ENCODE peak calls at places on chromosomes 1 and 21, in six cellular contexts. One of them, this sample, is unnamed. For H3K27me3, the result is how much of the 10 kb centered on the place peaks cover.

GRCh38 chr1:15974855-15975254 is 1.0 kb downstream of the ZBTB17 start:
- DNase-seq in thyroid gland: no peak
- DNase-seq in IMR-90: no peak
- DNase-seq in uterus: no peak
- DNase-seq in tibial nerve: no peak
- DNase-seq in heart left ventricle: no peak
- DNase-seq in this sample: no peak

GRCh38 chr1:212188599-212189351 is 96.4 kb upstream of the PPP2R5A start:
- DNase-seq in tibial nerve: no peak
- DNase-seq in thyroid gland: no peak
- DNase-seq in IMR-90: no peak
- DNase-seq in uterus: no peak
- DNase-seq in heart left ventricle: no peak
- DNase-seq in this sample: no peak

GRCh38 chr1:202237052-202237451 is 43.5 kb downstream of the LGR6 start:
- DNase-seq in IMR-90: peak
- DNase-seq in thyroid gland: peak
- DNase-seq in tibial nerve: no peak
- DNase-seq in uterus: no peak
- DNase-seq in heart left ventricle: peak
- DNase-seq in this sample: peak

GRCh38 chr21:46118305-46118870 is 20.5 kb downstream of the COL6A2 start:
- DNase-seq in heart left ventricle: peak
- DNase-seq in IMR-90: no peak
- DNase-seq in thyroid gland: peak
- DNase-seq in tibial nerve: peak
- DNase-seq in uterus: peak
- DNase-seq in this sample: no peak

GRCh38 chr1:36966242-36966641 is 68.1 kb downstream of the GRIK3 start:
- DNase-seq in IMR-90: peak
- DNase-seq in heart left ventricle: no peak
- DNase-seq in thyroid gland: peak
- DNase-seq in uterus: no peak
- DNase-seq in tibial nerve: no peak
- DNase-seq in this sample: no peak

GRCh38 chr1:227317541-227318002 is 720 bp downstream of the CDC42BPA start:
- DNase-seq in tibial nerve: no peak
- DNase-seq in uterus: peak
- DNase-seq in heart left ventricle: peak
- DNase-seq in IMR-90: peak
- DNase-seq in thyroid gland: peak
- DNase-seq in this sample: peak

GRCh38 chr1:180906511-180906910 is 6.2 kb upstream of the KIAA1614 start:
- DNase-seq in heart left ventricle: no peak
- DNase-seq in tibial nerve: no peak
- DNase-seq in thyroid gland: no peak
- DNase-seq in uterus: no peak
- DNase-seq in IMR-90: no peak
- DNase-seq in this sample: no peak

GRCh38 chr1:38826262-38826661 is 33.3 kb downstream of the RRAGC start:
- DNase-seq in thyroid gland: no peak
- DNase-seq in heart left ventricle: no peak
- DNase-seq in IMR-90: no peak
- DNase-seq in uterus: no peak
- DNase-seq in tibial nerve: no peak
- DNase-seq in this sample: no peak

GRCh38 chr1:28775121-28775942 is 36.6 kb upstream of the OPRD1 start:
- DNase-seq in heart left ventricle: peak
- DNase-seq in IMR-90: peak
- DNase-seq in thyroid gland: peak
- DNase-seq in tibial nerve: peak
- DNase-seq in uterus: peak
- DNase-seq in this sample: peak

GRCh38 chr1:74964508-74964907 is 169.7 kb upstream of the LHX8 start:
- DNase-seq in tibial nerve: peak
- DNase-seq in thyroid gland: peak
- DNase-seq in uterus: no peak
- DNase-seq in heart left ventricle: no peak
- DNase-seq in IMR-90: no peak
- DNase-seq in this sample: no peak

GRCh38 chr1:2800664-2801045 is 838 bp downstream of the TTC34 start:
- DNase-seq in IMR-90: no peak
- DNase-seq in heart left ventricle: no peak
- DNase-seq in uterus: no peak
- DNase-seq in tibial nerve: no peak
- DNase-seq in thyroid gland: no peak
- DNase-seq in this sample: no peak

GRCh38 chr1:201625711-201626300 is 86.9 kb downstream of the NAV1 start:
- DNase-seq in thyroid gland: no peak
- DNase-seq in heart left ventricle: no peak
- DNase-seq in tibial nerve: no peak
- DNase-seq in IMR-90: no peak
- DNase-seq in uterus: no peak
- DNase-seq in this sample: no peak

GRCh38 chr21:18602711-18603110 is 199.1 kb upstream of the TMPRSS15 start:
- DNase-seq in tibial nerve: no peak
- DNase-seq in heart left ventricle: no peak
- DNase-seq in uterus: no peak
- DNase-seq in thyroid gland: no peak
- DNase-seq in IMR-90: no peak
- DNase-seq in this sample: no peak

GRCh38 chr1:229479660-229480399 is 28.3 kb downstream of the NUP133 start:
- DNase-seq in thyroid gland: peak
- DNase-seq in tibial nerve: no peak
- DNase-seq in uterus: no peak
- DNase-seq in heart left ventricle: no peak
- DNase-seq in IMR-90: no peak
- DNase-seq in this sample: no peak

GRCh38 chr1:202967684-202968281 is 726 bp upstream of the CYB5R1 start:
- DNase-seq in heart left ventricle: no peak
- DNase-seq in IMR-90: no peak
- DNase-seq in uterus: no peak
- DNase-seq in thyroid gland: no peak
- DNase-seq in tibial nerve: no peak
- DNase-seq in this sample: no peak

GRCh38 chr1:167121375-167122120 is 27.7 kb downstream of the STYXL2 start:
- DNase-seq in IMR-90: no peak
- DNase-seq in thyroid gland: peak
- DNase-seq in tibial nerve: no peak
- DNase-seq in uterus: no peak
- DNase-seq in heart left ventricle: peak
- DNase-seq in this sample: peak

GRCh38 chr1:24009406-24009805 is 29.3 kb upstream of the SRSF10 start:
- DNase-seq in IMR-90: peak
- DNase-seq in heart left ventricle: no peak
- DNase-seq in thyroid gland: no peak
- DNase-seq in tibial nerve: no peak
- DNase-seq in uterus: no peak
- DNase-seq in this sample: no peak

GRCh38 chr21:25564349-25564948 is 42.8 kb downstream of the MRPL39 start:
- DNase-seq in uterus: no peak
- DNase-seq in thyroid gland: no peak
- DNase-seq in heart left ventricle: no peak
- DNase-seq in IMR-90: no peak
- DNase-seq in tibial nerve: no peak
- DNase-seq in this sample: no peak

GRCh38 chr21:25563399-25564116 is 43.7 kb downstream of the MRPL39 start:
- DNase-seq in thyroid gland: no peak
- DNase-seq in tibial nerve: no peak
- DNase-seq in heart left ventricle: no peak
- DNase-seq in uterus: no peak
- DNase-seq in IMR-90: no peak
- DNase-seq in this sample: no peak

GRCh38 chr21:25562660-25563059 is 44.6 kb downstream of the MRPL39 start:
- DNase-seq in thyroid gland: no peak
- DNase-seq in heart left ventricle: no peak
- DNase-seq in tibial nerve: no peak
- DNase-seq in IMR-90: no peak
- DNase-seq in uterus: no peak
- DNase-seq in this sample: no peak

GRCh38 chr21:25560151-25560783 is 47.0 kb downstream of the MRPL39 start:
- DNase-seq in tibial nerve: no peak
- DNase-seq in IMR-90: no peak
- DNase-seq in thyroid gland: no peak
- DNase-seq in uterus: no peak
- DNase-seq in heart left ventricle: no peak
- DNase-seq in this sample: no peak

DNA sequence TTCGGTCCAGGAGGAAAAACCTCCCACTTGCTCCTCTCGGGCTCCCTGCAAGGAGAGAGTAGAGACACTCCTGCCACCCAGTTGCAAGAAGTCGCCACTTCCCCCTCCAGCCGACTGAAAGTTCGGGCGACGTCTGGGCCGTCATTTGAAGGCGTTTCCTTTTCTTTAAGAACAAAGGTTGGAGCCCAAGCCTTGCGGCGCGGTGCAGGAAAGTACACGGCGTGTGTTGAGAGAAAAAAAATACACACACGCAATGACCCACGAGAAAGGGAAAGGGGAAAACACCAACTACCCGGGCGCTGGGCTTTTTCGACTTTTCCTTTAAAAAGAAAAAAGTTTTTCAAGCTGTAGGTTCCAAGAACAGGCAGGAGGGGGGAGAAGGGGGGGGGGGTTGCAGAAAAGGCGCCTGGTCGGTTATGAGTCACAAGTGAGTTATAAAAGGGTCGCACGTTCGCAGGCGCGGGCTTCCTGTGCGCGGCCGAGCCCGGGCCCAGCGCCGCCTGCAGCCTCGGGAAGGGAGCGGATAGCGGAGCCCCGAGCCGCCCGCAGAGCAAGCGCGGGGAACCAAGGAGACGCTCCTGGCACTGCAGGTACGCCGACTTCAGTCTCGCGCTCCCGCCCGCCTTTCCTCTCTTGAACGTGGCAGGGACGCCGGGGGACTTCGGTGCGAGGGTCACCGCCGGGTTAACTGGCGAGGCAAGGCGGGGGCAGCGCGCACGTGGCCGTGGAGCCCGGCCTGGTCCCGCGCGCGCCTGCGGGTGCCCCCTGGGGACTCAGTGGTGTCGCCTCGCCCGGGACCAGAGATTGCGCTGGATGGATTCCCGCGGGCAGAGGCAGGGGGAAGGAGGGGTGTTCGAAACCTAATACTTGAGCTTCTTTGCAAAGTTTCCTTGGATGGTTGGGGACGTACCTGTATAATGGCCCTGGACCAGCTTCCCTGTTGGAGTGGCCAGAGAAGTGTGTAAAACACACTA is 45.3 kb downstream of the MRPL39 start:
- DNase-seq in tibial nerve: no peak
- DNase-seq in IMR-90: peak
- DNase-seq in heart left ventricle: peak
- DNase-seq in thyroid gland: peak
- DNase-seq in uterus: peak
- DNase-seq in this sample: no peak
- TF ChIP-seq POLR2A in tibial nerve: no peak
- TF ChIP-seq POLR2A in IMR-90: peak
- TF ChIP-seq POLR2A in heart left ventricle: no peak
- TF ChIP-seq POLR2A in thyroid gland: peak
- TF ChIP-seq POLR2A in uterus: no peak
- TF ChIP-seq POLR2A in this sample: no peak

GRCh38 chr1:204819495-204819894 is 51.2 kb upstream of the NFASC start:
- DNase-seq in IMR-90: no peak
- DNase-seq in heart left ventricle: no peak
- DNase-seq in tibial nerve: no peak
- DNase-seq in thyroid gland: no peak
- DNase-seq in uterus: no peak
- DNase-seq in this sample: peak
- H3K27me3 ChIP-seq in IMR-90: under half
- H3K27me3 ChIP-seq in heart left ventricle: under half
- H3K27me3 ChIP-seq in tibial nerve: under half
- H3K27me3 ChIP-seq in thyroid gland: under half
- H3K27me3 ChIP-seq in uterus: under half
- H3K27me3 ChIP-seq in this sample: under half

GRCh38 chr1:7491089-7491817 is 279.8 kb upstream of the VAMP3 start:
- DNase-seq in uterus: peak
- DNase-seq in IMR-90: peak
- DNase-seq in thyroid gland: peak
- DNase-seq in heart left ventricle: no peak
- DNase-seq in tibial nerve: no peak
- DNase-seq in this sample: no peak
- H3K27ac ChIP-seq in uterus: peak
- H3K27ac ChIP-seq in IMR-90: peak
- H3K27ac ChIP-seq in thyroid gland: peak
- H3K27ac ChIP-seq in heart left ventricle: peak
- H3K27ac ChIP-seq in tibial nerve: peak
- H3K27ac ChIP-seq in this sample: peak

GRCh38 chr1:44757420-44757819 is 17.8 kb downstream of the KIF2C start:
- DNase-seq in thyroid gland: no peak
- DNase-seq in tibial nerve: no peak
- DNase-seq in heart left ventricle: no peak
- DNase-seq in IMR-90: no peak
- DNase-seq in uterus: no peak
- DNase-seq in this sample: no peak
- TF ChIP-seq POLR2A in thyroid gland: no peak
- TF ChIP-seq POLR2A in tibial nerve: no peak
- TF ChIP-seq POLR2A in heart left ventricle: no peak
- TF ChIP-seq POLR2A in IMR-90: no peak
- TF ChIP-seq POLR2A in uterus: no peak
- TF ChIP-seq POLR2A in this sample: no peak

DNA sequence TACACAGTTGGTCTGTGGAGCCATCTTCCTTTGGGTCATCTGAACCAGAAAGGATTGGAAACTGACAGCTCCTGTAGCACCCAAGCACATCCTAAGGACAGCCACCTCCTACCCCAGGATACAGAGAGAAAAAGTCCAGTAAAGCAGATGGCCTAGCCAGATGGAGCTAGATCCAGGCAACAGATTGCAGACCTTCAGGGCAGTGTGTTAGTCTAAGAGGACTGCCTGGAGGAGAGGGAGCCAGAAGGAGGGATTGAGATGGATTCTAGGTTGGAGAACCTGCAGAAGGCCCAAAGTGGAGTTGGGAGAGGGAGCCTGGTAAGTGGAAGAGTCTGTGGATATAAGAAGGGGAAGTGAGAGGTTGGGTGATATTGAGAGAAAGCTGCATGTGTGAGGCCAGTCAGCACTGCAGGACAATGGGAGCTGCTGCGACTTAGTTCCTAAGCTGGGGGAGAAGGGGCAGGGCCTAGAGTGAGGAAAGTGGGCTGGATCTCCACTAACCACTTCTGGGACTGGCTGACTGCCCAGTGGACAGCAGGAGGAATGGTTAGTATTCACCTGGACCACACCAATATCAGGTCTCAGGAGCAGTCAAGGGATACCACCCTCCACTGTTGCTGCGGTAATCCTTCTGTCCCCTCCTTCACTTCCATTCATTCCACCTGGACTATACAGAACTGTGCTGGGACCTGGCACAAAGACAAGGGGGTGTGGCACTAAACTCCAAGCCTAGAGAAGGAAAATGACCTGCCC is 13.4 kb downstream of the BCAN start:
- DNase-seq in IMR-90: no peak
- DNase-seq in uterus: no peak
- DNase-seq in tibial nerve: no peak
- DNase-seq in heart left ventricle: no peak
- DNase-seq in thyroid gland: no peak
- DNase-seq in this sample: no peak
- H3K27me3 ChIP-seq in IMR-90: under half
- H3K27me3 ChIP-seq in uterus: under half
- H3K27me3 ChIP-seq in tibial nerve: under half
- H3K27me3 ChIP-seq in heart left ventricle: under half
- H3K27me3 ChIP-seq in thyroid gland: under half
- H3K27me3 ChIP-seq in this sample: under half

This sample was measured in breast epithelium.